ENCODE peak calls at places on chromosomes 13 and 19, in five cellular contexts. Q is K562, K is A549, E is HepG2, D is H1. A is an unnamed sample.

GRCh38 chr19:55109527-55110291 is 7.7 kb downstream of the PPP1R12C start:
- DNase-seq in K (no peak), Q (no peak), D (no peak), E (no peak), A (no peak)

GRCh38 chr13:96053003-96053703 is at the start of gene UGGT2:
- DNase-seq in K (peak; percentile 91), E (peak; percentile 85), Q (peak; percentile 95), D (peak; percentile 88), A (peak; percentile 64)

GRCh38 chr19:36796714-36796999 is 24.1 kb upstream of the ZNF850 start:
- DNase-seq in D (no peak), K (no peak), Q (no peak), E (no peak), A (no peak)

GRCh38 chr19:13130886-13131490 is 12.9 kb downstream of the NACC1 start:
- DNase-seq in D (no peak), Q (no peak), K (no peak), E (no peak), A (no peak)

GRCh38 chr13:114143806-114144605 is 11.6 kb upstream of the RASA3 start:
- DNase-seq in K (peak; percentile 60), Q (peak; percentile 53), E (peak; percentile 74), D (peak; percentile 59), A (no peak)

GRCh38 chr13:39527961-39528720 is 74.9 kb downstream of the LHFPL6 start:
- DNase-seq in E (no peak), D (no peak), K (peak; percentile 48), Q (no peak), A (no peak)

GRCh38 chr13:40974460-40975407 is 44.4 kb downstream of the ELF1 start:
- DNase-seq in E (peak; percentile 65), D (no peak), K (peak; percentile 25), Q (peak; percentile 69), A (no peak)

GRCh38 chr19:46413262-46414031 is at the start of gene CCDC8:
- DNase-seq in E (no peak), D (peak; percentile 91), K (no peak), Q (peak; percentile 96), A (no peak)

GRCh38 chr13:34064456-34065205 is 246.7 kb downstream of the RFC3 start:
- DNase-seq in Q (no peak), E (no peak), K (no peak), D (no peak), A (no peak)

GRCh38 chr19:38551450-38551813 is 66.3 kb downstream of the MAP4K1 start:
- DNase-seq in K (no peak), E (no peak), Q (no peak), D (no peak), A (peak; percentile 52)

GRCh38 chr13:66859078-66859477 is 371.1 kb downstream of the PCDH9 start:
- DNase-seq in E (no peak), D (no peak), K (no peak), Q (no peak), A (no peak)

GRCh38 chr13:101474419-101474957 is 22.0 kb downstream of the ITGBL1 start:
- DNase-seq in E (no peak), K (no peak), Q (no peak), D (peak; percentile 61), A (no peak)

GRCh38 chr13:45269204-45269603 is 68.4 kb upstream of the KCTD4 start:
- DNase-seq in E (no peak), D (no peak), Q (peak; percentile 5), K (no peak), A (no peak)

GRCh38 chr13:19591864-19592263 is 30.5 kb upstream of the TPTE2 start:
- DNase-seq in E (no peak), D (no peak), Q (no peak), K (no peak), A (no peak)
- TF ChIP-seq HDAC2 in E (no peak), D (no peak), Q (no peak), K (no peak), A (no peak)

GRCh38 chr13:109862627-109863026 is 76.2 kb upstream of the IRS2 start:
- DNase-seq in E (no peak), K (no peak), Q (no peak), D (no peak), A (no peak)
- TF ChIP-seq HDAC2 in E (no peak), K (no peak), Q (no peak), D (no peak), A (no peak)

GRCh38 chr13:98129059-98129741 is 13.7 kb upstream of the FARP1 start:
- DNase-seq in E (no peak), D (no peak), K (no peak), Q (no peak), A (no peak)
- TF ChIP-seq HDAC2 in E (no peak), D (no peak), K (no peak), Q (no peak), A (no peak)

DNA sequence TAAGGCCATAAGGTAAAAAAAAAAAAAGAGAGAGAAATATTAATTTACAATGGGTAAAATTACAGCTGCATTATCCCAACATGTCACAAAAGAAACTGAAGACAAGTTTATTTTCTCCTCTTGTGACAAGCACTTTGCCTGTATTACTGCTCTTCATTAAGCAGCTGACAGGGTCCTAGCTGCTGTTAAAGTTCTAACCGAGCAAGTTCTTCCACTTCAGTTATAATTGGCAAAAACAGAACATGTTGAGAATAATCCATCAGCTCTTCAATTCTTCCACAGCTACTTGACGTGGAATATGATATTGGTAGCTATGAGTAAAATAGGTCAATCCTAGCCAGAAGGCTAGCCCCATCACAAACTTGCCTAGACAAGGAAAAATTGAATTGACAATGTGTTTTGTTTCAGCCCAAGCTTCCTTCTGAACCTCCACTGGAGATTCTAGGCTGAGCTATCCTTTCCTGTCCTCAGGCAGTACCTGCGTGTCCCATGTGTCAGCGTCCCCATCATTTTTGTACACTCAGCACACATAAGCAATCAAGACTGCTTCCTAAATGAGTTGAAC is 32.2 kb upstream of the DOCK9 start:
- DNase-seq in Q (no peak), E (no peak), D (no peak), K (no peak), A (no peak)
- TF ChIP-seq HDAC2 in Q (no peak), E (no peak), D (no peak), K (no peak), A (no peak)

GRCh38 chr19:51508059-51508733 is 6.6 kb upstream of the SIGLEC12 start:
- DNase-seq in Q (peak; percentile 96), K (no peak), D (no peak), E (no peak), A (no peak)
- TF ChIP-seq HDAC2 in Q (peak; percentile 67), K (no peak), D (no peak), E (no peak), A (no peak)

DNA sequence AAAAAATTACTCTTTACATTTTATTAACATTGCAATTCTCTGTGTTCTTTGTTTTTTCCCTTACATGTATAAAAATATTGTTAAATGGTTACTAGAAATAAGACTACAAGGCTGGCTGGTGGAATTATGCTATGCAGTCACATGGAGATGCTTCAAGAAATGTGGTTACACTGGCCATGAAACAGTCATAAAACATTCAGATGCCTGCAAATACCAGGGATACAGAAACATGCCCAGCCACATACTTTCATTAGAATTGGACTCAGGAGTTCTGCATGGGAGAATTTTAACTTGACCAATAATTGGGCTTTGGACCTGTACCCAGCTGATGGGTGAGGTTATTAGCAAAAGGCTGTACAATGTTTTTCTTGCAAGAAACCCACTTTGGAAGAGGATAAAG is 1407.7 kb upstream of the SLC10A2 start:
- DNase-seq in D (no peak), K (no peak), Q (no peak), E (no peak), A (no peak)
- TF ChIP-seq HDAC2 in D (no peak), K (no peak), Q (no peak), E (no peak), A (no peak)

DNA sequence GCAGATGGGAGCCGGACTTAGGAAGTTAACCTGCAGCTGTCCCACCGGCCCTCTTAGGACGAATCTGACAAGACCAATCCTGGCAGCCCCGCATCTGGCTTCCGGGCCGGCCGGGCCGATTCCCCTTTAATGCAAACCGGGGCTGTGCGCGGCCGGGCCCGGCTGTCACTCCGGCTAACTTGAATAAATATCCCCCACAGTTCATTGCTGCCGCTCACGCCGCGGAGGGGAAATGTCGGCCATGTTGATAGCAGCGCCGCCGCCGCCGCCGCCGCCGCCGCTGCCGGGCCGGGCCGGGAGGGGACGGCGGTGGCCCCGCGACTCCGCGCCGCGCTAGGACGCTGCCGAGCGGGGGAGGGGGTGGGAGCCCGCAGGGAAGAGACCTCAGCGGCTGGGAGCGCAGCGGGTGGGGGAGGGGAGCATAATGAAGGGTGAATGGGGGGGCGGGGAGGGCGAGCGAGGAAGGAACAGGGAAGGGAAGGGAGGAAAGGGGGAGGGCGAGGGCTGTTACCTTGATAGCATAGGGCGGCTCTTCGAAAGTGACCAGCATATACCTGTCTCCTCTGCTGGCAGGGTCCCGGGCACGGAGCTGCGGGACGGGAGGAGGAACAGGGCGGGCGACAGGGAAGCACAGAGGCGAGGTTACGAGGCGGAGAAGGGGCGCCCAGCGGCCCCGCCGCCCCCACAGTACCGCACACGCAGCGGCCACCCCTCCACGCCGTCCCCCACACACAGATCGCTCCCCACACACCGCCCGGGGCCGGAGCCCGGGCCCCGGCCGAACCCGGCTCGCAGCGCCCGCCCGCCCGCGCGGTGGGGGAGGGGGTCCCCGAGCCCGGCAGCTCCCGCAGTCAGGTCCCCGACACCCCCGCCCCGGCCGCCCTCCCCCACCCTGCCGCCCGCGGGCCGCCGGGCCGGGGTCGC is 1.1 kb downstream of the INTS6 start:
- DNase-seq in E (peak; percentile 54), K (peak; percentile 41), D (peak; percentile 77), Q (peak; percentile 71), A (no peak)
- TF ChIP-seq HDAC2 in E (no peak), K (no peak), D (peak; percentile 40), Q (no peak), A (no peak)

A was measured in GM12878.